ENCODE peak calls at places on chromosomes 5 and 9, in nine cellular contexts. X is cardiac muscle cell, G is choroid plexus epithelial cell, P is fibroblast of the aortic adventitia, Y is astrocyte of the spinal cord, D is PC-9, W is A549, E is brain microvascular endothelial cell, F is uterus. T is an unnamed sample.

GRCh38 chr9:124399323-124399962 is 15.8 kb downstream of the PSMB7 start:
- DNase-seq in X (peak), D (no peak), F (no peak), P (peak), Y (peak), E (peak), W (no peak), G (peak), T (no peak)

GRCh38 chr5:103487253-103487652 is 75.3 kb downstream of the NUDT12 start:
- DNase-seq in E (no peak), G (peak), F (no peak), P (no peak), X (no peak), Y (peak), D (no peak), W (no peak), T (peak)

GRCh38 chr5:143337946-143338345 is 65.5 kb downstream of the NR3C1 start:
- DNase-seq in Y (no peak), P (no peak), F (no peak), W (no peak), D (no peak), G (peak), E (no peak), X (no peak), T (no peak)

GRCh38 chr5:139301766-139302499 is 8.4 kb downstream of the MATR3 start:
- DNase-seq in W (no peak), P (no peak), D (no peak), E (no peak), X (no peak), Y (no peak), F (no peak), G (peak), T (no peak)

GRCh38 chr9:113309204-113309813 is 6.1 kb upstream of the RNF183 start:
- DNase-seq in G (peak), Y (peak), D (peak), W (peak), P (peak), X (peak), E (peak), F (no peak), T (peak)

GRCh38 chr9:129273136-129273895 is 95.3 kb upstream of the IER5L start:
- DNase-seq in W (no peak), E (no peak), F (no peak), G (no peak), D (no peak), X (no peak), P (no peak), Y (no peak), T (no peak)

GRCh38 chr9:125467341-125467740 is 205.7 kb downstream of the GAPVD1 start:
- DNase-seq in Y (no peak), X (peak), P (peak), F (no peak), W (no peak), D (no peak), E (no peak), G (no peak), T (no peak)

GRCh38 chr5:102799017-102799416 is 43.9 kb downstream of the PAM start:
- DNase-seq in D (no peak), F (no peak), E (no peak), P (peak), W (no peak), X (no peak), Y (no peak), G (peak), T (no peak)

GRCh38 chr5:134100283-134101011 is 14.0 kb upstream of the TCF7 start:
- DNase-seq in E (peak), D (no peak), P (peak), W (no peak), G (peak), F (no peak), X (peak), Y (peak), T (no peak)

GRCh38 chr9:128385493-128386205 is 14.5 kb downstream of the URM1 start:
- DNase-seq in G (no peak), E (no peak), X (no peak), W (no peak), D (no peak), Y (no peak), F (no peak), P (no peak), T (no peak)

GRCh38 chr5:51651889-51652288 is 268.6 kb downstream of the ISL1 start:
- DNase-seq in G (no peak), E (no peak), X (peak), P (peak), F (no peak), D (peak), Y (peak), W (no peak), T (no peak)

GRCh38 chr9:98220911-98221310 is 28.5 kb upstream of the CORO2A start:
- DNase-seq in E (no peak), X (no peak), W (no peak), F (no peak), Y (no peak), P (no peak), G (no peak), D (no peak), T (no peak)

GRCh38 chr5:96528262-96528661 is 95.2 kb upstream of the PCSK1 start:
- DNase-seq in W (no peak), X (no peak), F (no peak), G (no peak), Y (no peak), E (no peak), D (no peak), P (no peak), T (no peak)

GRCh38 chr9:18343799-18344198 is 130.2 kb upstream of the ADAMTSL1 start:
- DNase-seq in Y (peak), X (peak), G (peak), E (peak), F (no peak), W (no peak), D (no peak), P (peak), T (peak)

GRCh38 chr9:86202338-86202882 is 57.0 kb downstream of the C9orf153 start:
- DNase-seq in Y (peak), F (no peak), W (peak), E (peak), D (peak), G (peak), X (peak), P (peak), T (peak)

GRCh38 chr9:79694676-79695400 is 123.1 kb downstream of the TLE4 start:
- DNase-seq in P (peak), F (no peak), G (peak), Y (peak), E (peak), W (no peak), X (peak), D (no peak), T (peak)

GRCh38 chr5:113293068-113293571 is 141.7 kb downstream of the TSSK1B start:
- DNase-seq in F (no peak), E (no peak), P (peak), D (no peak), G (peak), Y (peak), X (peak), W (no peak), T (no peak)

GRCh38 chr9:109161471-109161870 is 5.6 kb downstream of the FRRS1L start:
- DNase-seq in Y (no peak), P (no peak), F (no peak), W (no peak), E (no peak), D (no peak), X (no peak), G (no peak), T (no peak)

GRCh38 chr5:95823738-95824609 is 1.4 kb upstream of the GLRX start:
- DNase-seq in G (peak), F (peak), P (peak), E (peak), D (peak), X (peak), Y (peak), W (peak), T (peak)

GRCh38 chr5:149403923-149404745 is 25.0 kb upstream of the IL17B start:
- DNase-seq in D (no peak), X (peak), P (peak), E (peak), W (peak), Y (peak), G (peak), F (peak), T (peak)

GRCh38 chr5:87103616-87104287 is 163.9 kb upstream of the RASA1 start:
- DNase-seq in W (no peak), F (no peak), G (no peak), Y (no peak), P (no peak), D (no peak), X (no peak), E (no peak), T (no peak)

GRCh38 chr5:15966066-15966640 is 213.4 kb downstream of the MARCHF11 start:
- DNase-seq in W (no peak), X (no peak), E (no peak), F (no peak), G (peak), P (no peak), D (no peak), Y (no peak), T (peak)

DNA sequence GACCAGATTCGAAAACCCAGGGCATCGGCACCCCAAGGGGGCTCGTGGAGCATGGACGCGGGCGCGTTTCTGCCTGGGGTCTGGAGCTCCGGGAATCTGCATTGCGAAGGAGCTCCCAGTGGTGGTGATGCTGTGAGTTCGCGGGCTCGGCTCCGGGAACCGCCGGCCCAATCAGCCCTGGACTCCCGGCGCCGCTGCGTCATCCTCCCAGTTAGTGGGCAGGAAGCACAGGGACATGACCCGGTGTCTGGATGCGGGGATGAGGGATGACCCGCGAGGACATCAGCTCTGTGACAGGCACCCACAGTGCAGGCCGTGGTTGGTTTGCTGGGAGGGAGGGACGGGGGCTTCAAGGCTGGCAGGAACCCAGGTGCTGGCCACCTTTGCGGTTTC is 950 bp downstream of the NXNL2 start:
- DNase-seq in P (no peak), W (no peak), E (no peak), D (no peak), F (peak), G (no peak), X (no peak), Y (no peak), T (no peak)
- H3K4me3 ChIP-seq in P (peak), W (peak), E (peak), D (peak), F (peak), G (peak), X (no peak), Y (peak), T (peak)

GRCh38 chr5:141650851-141651727 is at the start of gene FCHSD1:
- DNase-seq in E (peak), F (peak), X (peak), G (peak), P (peak), Y (peak), D (peak), W (peak), T (peak)
- TF ChIP-seq CTCF in E (no peak), F (peak), X (no peak), G (no peak), P (no peak), Y (no peak), D (no peak), W (no peak), T (no peak)

DNA sequence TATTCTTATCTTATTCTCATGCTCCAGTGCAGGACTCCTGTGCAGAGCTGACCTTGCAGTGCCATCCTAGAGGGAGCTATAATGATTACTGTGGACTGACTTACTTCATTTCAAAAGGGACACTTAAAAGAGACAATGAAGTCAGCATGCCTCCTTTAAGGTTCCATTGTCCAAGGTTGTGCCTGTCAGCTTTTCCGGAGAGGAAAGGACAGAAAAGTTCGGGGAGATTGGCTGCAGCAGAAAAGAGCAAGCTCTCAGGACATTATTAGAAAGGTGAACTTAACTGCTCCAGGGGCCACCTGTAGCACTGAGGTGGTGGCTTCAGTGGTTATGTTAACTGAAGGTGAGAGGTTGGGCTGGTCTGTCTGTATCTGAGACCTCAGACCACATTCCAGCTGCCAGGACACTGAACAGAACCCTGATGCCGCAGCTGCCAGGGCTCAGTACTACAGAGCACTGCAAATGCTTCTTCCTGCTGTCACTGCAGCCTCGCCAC is 112.9 kb downstream of the ST8SIA4 start:
- DNase-seq in P (no peak), F (no peak), G (peak), D (no peak), X (no peak), W (no peak), Y (no peak), E (no peak), T (no peak)
- H3K4me3 ChIP-seq in P (no peak), F (no peak), G (no peak), D (no peak), X (no peak), W (no peak), Y (no peak), E (no peak), T (no peak)

DNA sequence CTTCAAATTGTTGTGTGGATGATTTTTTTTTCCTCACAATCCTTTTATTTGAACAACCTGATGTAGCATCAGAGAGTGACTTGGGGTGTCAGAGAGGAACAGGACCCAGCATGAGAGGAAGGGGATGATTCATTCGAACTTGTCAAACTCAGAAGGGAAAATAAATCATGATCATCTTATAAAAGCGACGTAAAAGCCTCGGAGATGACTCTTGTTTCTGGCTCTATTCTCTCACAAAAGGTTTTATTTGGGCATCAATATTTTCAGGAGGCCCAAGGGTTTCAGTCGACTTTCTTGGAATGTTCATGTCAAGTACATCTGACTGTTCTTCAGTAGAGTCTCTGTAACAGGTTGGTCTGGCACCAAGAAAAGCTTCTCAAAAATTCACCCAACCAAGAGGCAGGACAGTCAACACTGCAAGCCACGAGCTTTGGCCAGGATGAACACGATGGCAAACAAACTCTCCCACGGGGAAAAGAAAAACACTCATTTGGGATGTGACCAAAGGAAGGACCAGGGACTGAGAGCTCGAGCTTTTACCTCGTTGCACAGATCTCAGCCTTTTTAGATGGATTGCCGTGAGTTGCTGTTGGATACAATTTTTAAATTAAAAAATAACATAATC is 55.1 kb downstream of the ANKH start:
- DNase-seq in F (no peak), G (peak), P (no peak), D (no peak), W (no peak), Y (no peak), E (no peak), X (no peak), T (no peak)
- TF ChIP-seq CTCF in F (no peak), G (no peak), P (no peak), D (no peak), W (no peak), Y (no peak), E (no peak), X (no peak), T (no peak)

DNA sequence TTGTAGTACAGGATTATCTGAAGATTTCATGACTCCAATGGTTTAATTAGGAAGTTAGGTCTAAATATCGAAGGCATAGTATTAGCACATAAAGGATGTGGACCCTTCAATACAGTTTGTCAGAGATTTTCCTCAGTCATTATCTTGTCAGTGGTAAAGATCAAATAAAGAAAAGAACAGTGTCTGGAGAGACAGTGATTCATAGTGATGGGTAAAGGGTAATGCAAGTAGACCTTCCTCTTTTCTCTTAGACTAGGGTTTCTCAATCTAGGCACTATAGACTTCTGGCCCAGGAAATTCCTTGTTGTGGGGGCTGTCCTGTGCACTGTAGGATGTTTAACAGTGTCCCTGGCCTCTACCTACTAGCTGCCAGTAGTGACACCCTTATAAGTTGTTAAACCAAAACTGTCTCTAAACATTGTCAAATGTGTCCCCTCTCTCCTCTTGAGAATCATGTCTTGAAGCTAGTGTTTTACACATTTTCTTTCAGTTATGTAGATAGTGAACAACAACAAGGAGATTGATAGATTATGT is 6.9 kb downstream of the CAMK4 start:
- DNase-seq in F (no peak), G (no peak), W (no peak), P (no peak), D (no peak), E (no peak), Y (no peak), X (no peak), T (no peak)
- H3K4me3 ChIP-seq in F (no peak), G (no peak), W (no peak), P (no peak), D (no peak), E (no peak), Y (no peak), X (no peak), T (no peak)

DNA sequence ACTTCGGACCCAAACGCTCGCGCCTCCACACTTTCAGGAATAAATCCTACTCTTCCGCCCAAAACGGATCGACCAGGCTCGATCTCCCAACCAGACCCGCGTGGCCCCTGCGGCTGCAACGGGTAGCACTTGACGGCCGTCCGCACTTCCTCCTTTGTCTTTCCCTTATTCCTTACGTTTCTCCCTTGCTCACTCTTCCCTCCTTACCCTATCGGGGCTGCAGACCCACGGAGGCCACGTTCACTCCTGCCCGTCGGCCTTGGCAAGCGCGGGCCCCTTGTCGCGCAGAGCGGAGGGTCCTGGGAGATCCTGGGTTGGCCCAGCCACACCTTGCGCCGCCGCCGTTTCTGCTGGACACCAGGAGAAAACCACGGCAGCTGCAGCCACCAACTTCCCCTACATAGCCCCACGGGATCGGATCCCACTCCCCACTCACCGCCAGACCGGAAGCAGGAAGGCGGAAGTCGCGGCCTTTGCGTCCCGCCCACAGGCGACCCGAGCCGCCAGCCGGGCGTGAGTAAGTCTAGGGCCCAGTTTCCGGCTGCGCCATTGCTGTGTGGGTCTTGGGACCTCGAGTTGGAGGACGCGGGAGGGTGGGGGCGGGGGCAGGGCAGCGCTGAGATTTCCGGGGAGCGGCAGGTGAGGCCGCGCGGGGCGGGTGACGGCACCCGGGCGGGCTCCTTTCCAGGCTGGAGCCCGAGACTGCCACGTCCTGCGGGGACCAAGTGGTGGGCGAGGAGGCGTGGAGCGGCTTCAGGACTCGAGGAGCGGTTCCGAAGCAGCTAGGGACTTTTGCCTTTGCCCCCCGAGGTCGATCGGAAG is at the start of gene SMIM15:
- DNase-seq in X (peak), P (peak), G (peak), Y (peak), E (peak), D (peak), F (peak), W (peak), T (peak)
- TF ChIP-seq CTCF in X (no peak), P (peak), G (no peak), Y (no peak), E (no peak), D (no peak), F (no peak), W (no peak), T (no peak)

GRCh38 chr5:35853652-35854051 is 3.0 kb upstream of the IL7R start:
- DNase-seq in X (peak), E (no peak), P (no peak), G (no peak), D (no peak), Y (no peak), F (peak), W (no peak), T (no peak)

GRCh38 chr5:35852084-35852734 is 4.5 kb upstream of the IL7R start:
- DNase-seq in X (peak), P (no peak), D (no peak), E (no peak), Y (no peak), G (peak), W (peak), F (no peak), T (no peak)

GRCh38 chr5:35849850-35850249 is 6.8 kb upstream of the IL7R start:
- DNase-seq in X (no peak), G (no peak), P (no peak), E (no peak), Y (no peak), W (no peak), F (no peak), D (no peak), T (no peak)

GRCh38 chr5:35854248-35854647 is 2.4 kb upstream of the IL7R start:
- DNase-seq in X (no peak), W (no peak), P (no peak), E (no peak), D (no peak), F (no peak), G (no peak), Y (no peak), T (no peak)

DNA sequence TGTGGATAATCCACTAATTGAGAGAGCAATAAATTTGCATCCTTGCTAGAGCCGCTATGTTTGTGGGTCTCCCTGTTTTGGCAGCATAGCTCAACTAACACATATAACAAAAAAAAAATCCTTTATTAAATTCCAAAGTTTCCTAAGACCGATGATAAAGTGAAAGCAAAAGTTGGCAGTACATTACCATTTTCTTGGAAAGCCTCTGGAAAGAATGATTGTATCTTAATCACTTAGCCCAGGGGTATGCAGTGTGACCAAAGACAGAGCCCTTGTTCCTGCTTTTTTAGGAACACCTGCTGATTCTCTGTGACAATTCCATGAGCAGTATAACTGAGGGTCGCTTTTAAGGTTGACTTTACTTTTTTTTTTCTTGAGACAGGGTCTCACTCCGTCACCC is 5.4 kb upstream of the IL7R start:
- DNase-seq in P (peak), W (no peak), F (no peak), G (peak), D (peak), E (no peak), Y (peak), X (peak), T (peak)
- H3K4me3 ChIP-seq in P (peak), W (no peak), F (peak), G (peak), D (no peak), E (no peak), Y (peak), X (no peak), T (peak)

T was measured in foreskin fibroblast.